ENCODE peak calls at places on chromosomes 6 and 20, in eight cellular contexts. K, T, J, O, G, E, W and R are unnamed samples.

GRCh38 chr20:1900321-1900791 is 5.1 kb downstream of the SIRPA start:
- DNase-seq in K (peak; percentile 41), T (peak; percentile 69), J (peak; percentile 92), O (peak; percentile 82), G (peak; percentile 50), E (peak; percentile 56), W (peak; percentile 31), R (peak; percentile 52)

GRCh38 chr6:12941422-12941821 is 224.9 kb downstream of the PHACTR1 start:
- DNase-seq in K (no peak), T (peak; percentile 10), J (no peak), O (peak; percentile 80), G (no peak), E (no peak), W (no peak), R (no peak)

GRCh38 chr6:11207199-11207968 is 25.1 kb downstream of the NEDD9 start:
- DNase-seq in K (no peak), T (peak; percentile 100), J (no peak), O (no peak), G (no peak), E (no peak), W (peak; percentile 95), R (no peak)

GRCh38 chr6:13354331-13355042 is 26.1 kb upstream of the TBC1D7 start:
- DNase-seq in K (no peak), T (peak; percentile 89), J (no peak), O (peak; percentile 55), G (no peak), E (no peak), W (no peak), R (no peak)

GRCh38 chr20:48635361-48635760 is 192.4 kb downstream of the PREX1 start:
- DNase-seq in K (no peak), T (no peak), J (no peak), O (no peak), G (no peak), E (no peak), W (no peak), R (no peak)

GRCh38 chr6:167928111-167928510 is 69.4 kb upstream of the KIF25 start:
- DNase-seq in K (no peak), T (no peak), J (no peak), O (no peak), G (no peak), E (no peak), W (no peak), R (no peak)

GRCh38 chr20:2139250-2139649 is 37.6 kb downstream of the STK35 start:
- DNase-seq in K (no peak), T (no peak), J (peak; percentile 77), O (no peak), G (no peak), E (no peak), W (no peak), R (no peak)

GRCh38 chr6:136235233-136235564 is 14.9 kb downstream of the MTFR2 start:
- DNase-seq in K (no peak), T (peak; percentile 62), J (no peak), O (no peak), G (no peak), E (no peak), W (no peak), R (no peak)

GRCh38 chr6:157106487-157106886 is 216.8 kb downstream of the TMEM242 start:
- DNase-seq in K (no peak), T (peak; percentile 63), J (no peak), O (no peak), G (no peak), E (no peak), W (no peak), R (no peak)

GRCh38 chr20:815914-816606 is 17.5 kb upstream of the FAM110A start:
- DNase-seq in K (peak; percentile 51), T (peak; percentile 18), J (peak; percentile 68), O (peak; percentile 78), G (peak; percentile 68), E (peak; percentile 77), W (no peak), R (peak; percentile 78)

GRCh38 chr6:37239950-37240713 is 17.4 kb upstream of the TBC1D22B start:
- DNase-seq in K (no peak), T (peak; percentile 99), J (no peak), O (peak; percentile 89), G (peak; percentile 82), E (peak; percentile 69), W (peak; percentile 97), R (no peak)

GRCh38 chr6:89369009-89369408 is 16.5 kb upstream of the UBE2J1 start:
- DNase-seq in K (no peak), T (peak; percentile 42), J (peak; percentile 64), O (peak; percentile 45), G (no peak), E (no peak), W (no peak), R (no peak)

GRCh38 chr6:43060034-43060754 is 763 bp downstream of the KLC4 start:
- DNase-seq in K (no peak), T (no peak), J (peak; percentile 62), O (peak; percentile 33), G (no peak), E (no peak), W (no peak), R (no peak)

GRCh38 chr6:118284736-118285360 is 263.2 kb upstream of the PLN start:
- DNase-seq in K (no peak), T (no peak), J (no peak), O (no peak), G (no peak), E (no peak), W (no peak), R (no peak)

GRCh38 chr6:166855416-166855815 is 100.9 kb downstream of the RNASET2 start:
- DNase-seq in K (no peak), T (no peak), J (no peak), O (no peak), G (no peak), E (no peak), W (no peak), R (no peak)

GRCh38 chr20:22579119-22579427 is 5.3 kb downstream of the FOXA2 start:
- DNase-seq in K (peak; percentile 45), T (no peak), J (no peak), O (no peak), G (no peak), E (no peak), W (no peak), R (no peak)

GRCh38 chr6:73234732-73235131 is 9.4 kb upstream of the KHDC1L start:
- DNase-seq in K (no peak), T (peak; percentile 52), J (no peak), O (no peak), G (no peak), E (no peak), W (peak; percentile 62), R (no peak)

GRCh38 chr6:10101551-10102252 is 313.2 kb downstream of the TFAP2A start:
- DNase-seq in K (no peak), T (peak; percentile 3), J (no peak), O (no peak), G (no peak), E (no peak), W (no peak), R (no peak)

GRCh38 chr20:32453467-32454163 is 95.5 kb downstream of the ASXL1 start:
- DNase-seq in K (no peak), T (no peak), J (no peak), O (no peak), G (no peak), E (no peak), W (no peak), R (no peak)

GRCh38 chr20:38343107-38343797 is 3.0 kb upstream of the LBP start:
- DNase-seq in K (no peak), T (no peak), J (no peak), O (no peak), G (no peak), E (no peak), W (no peak), R (no peak)

GRCh38 chr6:5999688-6000608 is 6.8 kb downstream of the NRN1 start:
- DNase-seq in K (no peak), T (no peak), J (no peak), O (no peak), G (no peak), E (no peak), W (no peak), R (peak; percentile 54)

GRCh38 chr6:2259002-2259494 is 13.6 kb upstream of the GMDS start:
- DNase-seq in K (no peak), T (no peak), J (no peak), O (no peak), G (no peak), E (no peak), W (no peak), R (no peak)

GRCh38 chr6:153208706-153209105 is 77.6 kb upstream of the RGS17 start:
- DNase-seq in K (no peak), T (no peak), J (peak; percentile 58), O (no peak), G (no peak), E (no peak), W (no peak), R (peak; percentile 78)

GRCh38 chr6:107185570-107185969 is 70.3 kb upstream of the BEND3 start:
- DNase-seq in K (no peak), T (no peak), J (peak; percentile 10), O (peak; percentile 65), G (no peak), E (no peak), W (no peak), R (peak; percentile 17)
- TF ChIP-seq CTCF in K (peak; percentile 32), T (no peak), J (peak; percentile 49), O (peak; percentile 46), G (no peak), E (no peak), W (no peak), R (no peak)

GRCh38 chr6:108362455-108362854 is 67.6 kb downstream of the AFG1L start:
- DNase-seq in K (no peak), T (no peak), J (no peak), O (no peak), G (no peak), E (no peak), W (no peak), R (no peak)

GRCh38 chr6:108363113-108363512 is 68.3 kb downstream of the AFG1L start:
- DNase-seq in K (no peak), T (no peak), J (no peak), O (no peak), G (no peak), E (no peak), W (no peak), R (no peak)

GRCh38 chr6:108360919-108361311 is 66.1 kb downstream of the AFG1L start:
- DNase-seq in K (no peak), T (no peak), J (no peak), O (no peak), G (no peak), E (no peak), W (no peak), R (no peak)

GRCh38 chr6:108361312-108361932 is 66.6 kb downstream of the AFG1L start:
- DNase-seq in K (no peak), T (no peak), J (no peak), O (no peak), G (no peak), E (no peak), W (no peak), R (no peak)

GRCh38 chr6:108359901-108360882 is 65.3 kb downstream of the AFG1L start:
- DNase-seq in K (no peak), T (peak; percentile 50), J (no peak), O (no peak), G (no peak), E (no peak), W (no peak), R (no peak)
- TF ChIP-seq CTCF in K (no peak), T (no peak), J (peak; percentile 14), O (peak; percentile 20), G (peak; percentile 25), E (no peak), W (no peak), R (no peak)

GRCh38 chr6:28981391-28981832 is 23.7 kb downstream of the ZNF311 start:
- DNase-seq in K (peak; percentile 51), T (peak; percentile 22), J (peak; percentile 84), O (peak; percentile 80), G (peak; percentile 76), E (no peak), W (no peak), R (peak; percentile 65)
- TF ChIP-seq CTCF in K (no peak), T (no peak), J (no peak), O (no peak), G (no peak), E (no peak), W (no peak), R (peak; percentile 34)

GRCh38 chr6:17446713-17447112 is 53.3 kb downstream of the CAP2 start:
- DNase-seq in K (no peak), T (no peak), J (peak; percentile 50), O (no peak), G (no peak), E (no peak), W (no peak), R (no peak)
- TF ChIP-seq CTCF in K (no peak), T (no peak), J (peak; percentile 58), O (no peak), G (no peak), E (no peak), W (no peak), R (no peak)